ENCODE peak calls at places on chromosome 4, in four cellular contexts. S is HepG2, J is GM12878, F is H1. B is an unnamed sample.

GRCh38 chr4:13289391-13289790 is 194.7 kb downstream of the RAB28 start:
- DNase-seq in J (no peak), F (no peak), S (no peak), B (no peak)

GRCh38 chr4:143559757-143560147 is 46.2 kb downstream of the SMARCA5 start:
- DNase-seq in S (no peak), F (no peak), J (no peak), B (no peak)

GRCh38 chr4:22444813-22445212 is 71.1 kb downstream of the ADGRA3 start:
- DNase-seq in F (no peak), S (no peak), J (no peak), B (no peak)

GRCh38 chr4:158496030-158496741 is 25.5 kb upstream of the RXFP1 start:
- DNase-seq in J (no peak), F (peak), S (peak), B (peak)

GRCh38 chr4:926538-926937 is 5.6 kb downstream of the GAK start:
- DNase-seq in F (peak), J (no peak), S (peak), B (peak)

GRCh38 chr4:1060121-1060520 is 48.7 kb downstream of the FGFRL1 start:
- DNase-seq in S (no peak), F (no peak), J (no peak), B (no peak)

GRCh38 chr4:95506264-95506663 is 42.5 kb downstream of the UNC5C start:
- DNase-seq in S (no peak), F (no peak), J (no peak), B (no peak)

GRCh38 chr4:55458164-55458563 is 62.4 kb downstream of the TMEM165 start:
- DNase-seq in J (no peak), S (no peak), F (no peak), B (no peak)

GRCh38 chr4:53380221-53380620 is 2.8 kb downstream of the FIP1L1 start:
- DNase-seq in J (no peak), F (no peak), S (no peak), B (no peak)

GRCh38 chr4:98746936-98747658 is 88.7 kb upstream of the TSPAN5 start:
- DNase-seq in J (no peak), F (no peak), S (no peak), B (no peak)

GRCh38 chr4:176927664-176928063 is 134.9 kb upstream of the VEGFC start:
- DNase-seq in F (no peak), S (no peak), J (no peak), B (no peak)

GRCh38 chr4:158079661-158080060 is 93.2 kb downstream of the GASK1B start:
- DNase-seq in F (no peak), S (no peak), J (no peak), B (no peak)

GRCh38 chr4:185729300-185729912 is 82.6 kb downstream of the SORBS2 start:
- DNase-seq in F (no peak), S (no peak), J (no peak), B (no peak)

GRCh38 chr4:24774452-24774851 is 20.9 kb upstream of the SOD3 start:
- DNase-seq in F (no peak), S (no peak), J (no peak), B (no peak)

GRCh38 chr4:126269106-126269505 is 954.4 kb downstream of the FAT4 start:
- DNase-seq in J (no peak), S (no peak), F (no peak), B (no peak)

GRCh38 chr4:20889901-20890300 is 189.6 kb downstream of the PACRGL start:
- DNase-seq in J (no peak), S (no peak), F (no peak), B (no peak)

GRCh38 chr4:39324446-39324845 is 41.7 kb downstream of the RFC1 start:
- DNase-seq in J (no peak), F (no peak), S (peak), B (no peak)

GRCh38 chr4:107213410-107213809 is 177.3 kb upstream of the DKK2 start:
- DNase-seq in S (no peak), F (no peak), J (no peak), B (no peak)

GRCh38 chr4:64718091-64718490 is 308.8 kb upstream of the TECRL start:
- DNase-seq in F (no peak), J (no peak), S (no peak), B (no peak)

GRCh38 chr4:4860381-4860802 is 927 bp downstream of the MSX1 start:
- DNase-seq in J (no peak), S (peak), F (no peak), B (peak)

GRCh38 chr4:165190591-165191212 is 16.7 kb upstream of the KLHL2 start:
- DNase-seq in J (no peak), S (no peak), F (no peak), B (no peak)

GRCh38 chr4:114782842-114783595 is 184.4 kb downstream of the UGT8 start:
- DNase-seq in J (no peak), S (no peak), F (no peak), B (no peak)

GRCh38 chr4:140233811-140234696 is 80.1 kb upstream of the MAML3 start:
- DNase-seq in S (no peak), J (no peak), F (no peak), B (no peak)

GRCh38 chr4:156929706-156930105 is 41.9 kb downstream of the PDGFC start:
- DNase-seq in S (no peak), F (no peak), J (no peak), B (no peak)

GRCh38 chr4:40887690-40888089 is 137.9 kb downstream of the NSUN7 start:
- DNase-seq in J (no peak), S (no peak), F (no peak), B (no peak)

GRCh38 chr4:5638976-5639375 is 69.4 kb downstream of the EVC2 start:
- DNase-seq in F (no peak), S (no peak), J (no peak), B (no peak)

GRCh38 chr4:5162909-5163508 is 111.7 kb downstream of the STK32B start:
- DNase-seq in F (no peak), J (no peak), S (no peak), B (peak)

GRCh38 chr4:167587361-167587760 is 353.1 kb upstream of the SPOCK3 start:
- DNase-seq in J (no peak), F (no peak), S (no peak), B (no peak)

GRCh38 chr4:6387946-6388345 is 84.5 kb downstream of the PPP2R2C start:
- DNase-seq in S (no peak), F (no peak), J (no peak), B (no peak)

GRCh38 chr4:152936446-152937279 is 540 bp downstream of the FHDC1 start:
- DNase-seq in S (no peak), J (no peak), F (no peak), B (peak)

GRCh38 chr4:42708625-42709024 is 51.7 kb upstream of the ATP8A1 start:
- DNase-seq in F (no peak), J (no peak), S (no peak), B (no peak)

GRCh38 chr4:63430105-63430504 is 979.1 kb downstream of the TECRL start:
- DNase-seq in J (no peak), F (no peak), S (no peak), B (no peak)

GRCh38 chr4:175109933-175110332 is 191.8 kb downstream of the ADAM29 start:
- DNase-seq in S (no peak), F (peak), J (peak), B (peak)

GRCh38 chr4:28228575-28228974 is 1367.9 kb downstream of the STIM2 start:
- DNase-seq in F (no peak), S (no peak), J (no peak), B (no peak)

GRCh38 chr4:172411180-172411579 is 598.0 kb downstream of the GALNTL6 start:
- DNase-seq in F (no peak), J (no peak), S (no peak), B (no peak)
- TF ChIP-seq SP1 in F (no peak), J (no peak), S (no peak), B (no peak)

GRCh38 chr4:151676301-151676700 is 84.5 kb downstream of the GATB start:
- DNase-seq in S (no peak), J (no peak), F (no peak), B (no peak)
- TF ChIP-seq SUZ12 in S (no peak), J (no peak), F (no peak), B (no peak)

DNA sequence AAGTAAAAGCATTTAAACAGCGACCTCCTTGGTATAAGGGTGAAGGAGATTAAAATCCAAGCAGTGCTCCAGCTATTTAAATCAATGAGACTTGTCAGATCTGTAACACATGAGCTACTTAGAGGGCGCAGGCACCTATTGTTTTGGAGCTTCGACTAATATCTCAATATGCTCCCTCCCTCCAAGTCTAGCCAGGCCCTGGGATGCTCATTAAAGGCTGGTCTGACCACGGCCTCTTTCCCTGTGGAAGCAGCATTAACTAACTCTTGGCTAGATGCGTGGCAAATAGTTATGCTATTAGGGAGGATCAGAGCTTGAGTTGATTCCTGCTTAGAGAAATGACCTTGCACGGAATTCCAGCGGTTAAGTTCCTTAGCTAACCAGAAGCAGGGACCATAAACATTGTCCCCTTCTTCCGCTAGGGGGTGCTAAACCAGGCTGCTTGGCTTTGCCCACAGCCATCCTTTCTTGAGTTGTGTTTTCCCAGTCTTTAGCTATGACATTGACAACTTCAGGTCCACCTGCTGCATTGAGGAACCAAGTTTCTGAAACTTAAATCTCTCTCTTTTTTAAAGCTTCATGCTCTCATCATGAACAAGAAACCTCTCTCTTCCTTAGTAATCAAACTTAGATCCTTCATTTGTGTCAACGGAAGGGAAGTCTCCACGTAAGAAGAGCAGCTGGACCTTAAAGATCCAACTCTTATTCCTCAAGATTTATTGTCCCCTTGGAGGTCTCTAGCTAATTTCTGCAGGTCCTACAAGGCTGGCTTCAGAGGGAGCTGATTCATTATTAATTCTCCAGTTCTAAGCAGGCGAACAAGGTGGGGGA is 80.7 kb upstream of the IGFBP7 start:
- DNase-seq in S (peak), J (no peak), F (peak), B (peak)
- TF ChIP-seq SP1 in S (no peak), J (no peak), F (no peak), B (no peak)

GRCh38 chr4:123106741-123107140 is 184.3 kb upstream of the NUDT6 start:
- DNase-seq in S (no peak), F (no peak), J (no peak), B (no peak)
- TF ChIP-seq SUZ12 in S (no peak), F (no peak), J (no peak), B (no peak)

GRCh38 chr4:8859550-8860095 is 12.0 kb downstream of the HMX1 start:
- DNase-seq in F (no peak), J (no peak), S (no peak), B (no peak)
- TF ChIP-seq SP1 in F (no peak), J (no peak), S (no peak), B (no peak)

DNA sequence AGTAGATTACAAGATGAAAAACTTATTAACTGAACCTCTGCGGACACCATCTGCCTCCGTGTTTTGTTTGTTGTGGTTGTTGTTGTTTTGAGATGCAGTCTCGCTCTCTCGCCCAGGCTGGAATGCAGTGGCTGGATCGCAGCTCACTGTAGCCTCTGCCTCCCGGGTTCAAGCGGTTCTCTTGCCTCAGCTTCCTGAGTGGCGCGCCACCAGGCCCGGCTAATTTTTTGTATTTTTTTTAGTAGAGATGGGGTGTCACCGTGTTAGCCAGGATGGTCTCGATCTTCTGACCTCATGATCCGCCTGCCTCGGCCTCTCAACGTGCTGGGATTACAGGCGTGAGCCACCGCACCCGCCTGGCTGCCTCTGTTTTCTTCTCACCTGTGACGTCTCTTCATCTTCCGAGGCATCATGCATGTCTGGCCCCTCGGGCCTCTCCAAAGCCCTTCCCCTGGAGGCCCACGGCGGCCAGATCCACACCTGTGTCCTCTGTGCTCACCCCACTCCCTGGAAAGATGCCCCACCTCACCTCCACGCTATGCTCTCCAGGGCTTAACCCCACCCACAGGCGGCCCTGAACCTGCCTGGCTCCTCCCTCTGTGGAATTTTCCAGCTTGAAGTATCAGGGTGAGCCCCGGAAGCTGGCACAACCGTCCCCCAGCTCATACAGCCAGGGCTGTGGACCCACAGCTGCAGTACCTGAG is 77.0 kb upstream of the MXD4 start:
- DNase-seq in S (no peak), F (no peak), J (no peak), B (no peak)
- TF ChIP-seq SUZ12 in S (no peak), F (no peak), J (no peak), B (no peak)

B was measured in HEK293T.